ENCODE peak calls at places on chromosomes 6 and 20, in nine cellular contexts. M, H, P, R, A, K, I, O and G are unnamed samples.

GRCh38 chr6:146892613-146893401 is 294.0 kb downstream of the ADGB start:
- DNase-seq in M (no peak), H (no peak), P (no peak), R (no peak), A (no peak), K (peak; percentile 58), I (no peak), O (no peak), G (no peak)

GRCh38 chr20:44691424-44692423 is 23.4 kb upstream of the CCN5 start:
- DNase-seq in M (no peak), H (no peak), P (no peak), R (no peak), A (no peak), K (no peak), I (no peak), O (no peak), G (no peak)

GRCh38 chr6:118882314-118882905 is 11.5 kb upstream of the ASF1A start:
- DNase-seq in M (no peak), H (no peak), P (no peak), R (no peak), A (no peak), K (no peak), I (no peak), O (no peak), G (no peak)

GRCh38 chr6:28867078-28867414 is 56.7 kb downstream of the TRIM27 start:
- DNase-seq in M (no peak), H (no peak), P (peak; percentile 32), R (peak; percentile 40), A (no peak), K (no peak), I (no peak), O (no peak), G (peak; percentile 18)

GRCh38 chr6:29757701-29758293 is 34.6 kb downstream of the HLA-F start:
- DNase-seq in M (no peak), H (no peak), P (no peak), R (no peak), A (no peak), K (no peak), I (no peak), O (no peak), G (no peak)

GRCh38 chr20:4601630-4602296 is 119.9 kb upstream of the PRND start:
- DNase-seq in M (peak; percentile 65), H (no peak), P (no peak), R (no peak), A (no peak), K (peak; percentile 21), I (no peak), O (peak; percentile 83), G (no peak)

GRCh38 chr6:77633471-77633870 is 19.4 kb upstream of the MEI4 start:
- DNase-seq in M (no peak), H (no peak), P (no peak), R (no peak), A (no peak), K (no peak), I (no peak), O (no peak), G (no peak)

GRCh38 chr6:19805146-19805515 is 32.0 kb upstream of the ID4 start:
- DNase-seq in M (no peak), H (no peak), P (no peak), R (no peak), A (no peak), K (peak; percentile 7), I (no peak), O (no peak), G (peak; percentile 26)

GRCh38 chr6:105733556-105734162 is 330.8 kb upstream of the PREP start:
- DNase-seq in M (no peak), H (no peak), P (no peak), R (peak; percentile 43), A (peak; percentile 3), K (no peak), I (no peak), O (no peak), G (peak; percentile 40)